ENCODE peak calls at places on chromosomes 13 and 19, in nine cellular contexts. One of them, this sample, is unnamed.

GRCh38 chr13:75656590-75656989 is 20.5 kb downstream of the LMO7 start:
- DNase-seq in SK-N-SH: no peak
- DNase-seq in GM23248: peak
- DNase-seq in PC-3: no peak
- DNase-seq in GM23338: no peak
- DNase-seq in HCT116: no peak
- DNase-seq in OCI-LY7: no peak
- DNase-seq in hepatocyte: no peak
- DNase-seq in neural progenitor cell: no peak
- DNase-seq in this sample: no peak

GRCh38 chr13:51425410-51426042 is 27.3 kb downstream of the INTS6 start:
- DNase-seq in hepatocyte: peak
- DNase-seq in GM23248: peak
- DNase-seq in HCT116: no peak
- DNase-seq in neural progenitor cell: no peak
- DNase-seq in OCI-LY7: no peak
- DNase-seq in GM23338: peak
- DNase-seq in PC-3: no peak
- DNase-seq in SK-N-SH: no peak
- DNase-seq in this sample: no peak

GRCh38 chr13:97005631-97006262 is 11.5 kb upstream of the OXGR1 start:
- DNase-seq in neural progenitor cell: no peak
- DNase-seq in PC-3: peak
- DNase-seq in HCT116: no peak
- DNase-seq in GM23338: no peak
- DNase-seq in SK-N-SH: no peak
- DNase-seq in GM23248: peak
- DNase-seq in hepatocyte: peak
- DNase-seq in OCI-LY7: no peak
- DNase-seq in this sample: no peak

GRCh38 chr19:35223084-35223790 is 5.3 kb downstream of the FAM187B start:
- DNase-seq in hepatocyte: no peak
- DNase-seq in OCI-LY7: no peak
- DNase-seq in neural progenitor cell: no peak
- DNase-seq in GM23248: no peak
- DNase-seq in HCT116: no peak
- DNase-seq in GM23338: no peak
- DNase-seq in SK-N-SH: no peak
- DNase-seq in PC-3: no peak
- DNase-seq in this sample: no peak

GRCh38 chr19:16161848-16162247 is 11.5 kb downstream of the CIB3 start:
- DNase-seq in OCI-LY7: no peak
- DNase-seq in HCT116: peak
- DNase-seq in PC-3: peak
- DNase-seq in neural progenitor cell: no peak
- DNase-seq in SK-N-SH: no peak
- DNase-seq in hepatocyte: no peak
- DNase-seq in GM23248: peak
- DNase-seq in GM23338: no peak
- DNase-seq in this sample: no peak

GRCh38 chr13:20671789-20672188 is 31.7 kb upstream of the IL17D start:
- DNase-seq in GM23248: no peak
- DNase-seq in hepatocyte: no peak
- DNase-seq in HCT116: no peak
- DNase-seq in SK-N-SH: no peak
- DNase-seq in OCI-LY7: no peak
- DNase-seq in neural progenitor cell: no peak
- DNase-seq in PC-3: no peak
- DNase-seq in GM23338: no peak
- DNase-seq in this sample: no peak

GRCh38 chr19:1273263-1274041 is 1.9 kb upstream of the FAM174C start:
- DNase-seq in SK-N-SH: no peak
- DNase-seq in GM23248: peak
- DNase-seq in neural progenitor cell: no peak
- DNase-seq in HCT116: no peak
- DNase-seq in GM23338: no peak
- DNase-seq in hepatocyte: no peak
- DNase-seq in OCI-LY7: no peak
- DNase-seq in PC-3: no peak
- DNase-seq in this sample: no peak

GRCh38 chr13:29713841-29714240 is 118.4 kb upstream of the SLC7A1 start:
- DNase-seq in OCI-LY7: peak
- DNase-seq in hepatocyte: no peak
- DNase-seq in HCT116: peak
- DNase-seq in PC-3: peak
- DNase-seq in GM23338: peak
- DNase-seq in GM23248: peak
- DNase-seq in SK-N-SH: peak
- DNase-seq in neural progenitor cell: no peak
- DNase-seq in this sample: no peak

GRCh38 chr19:46716013-46716671 is 772 bp downstream of the PRKD2 start:
- DNase-seq in neural progenitor cell: peak
- DNase-seq in SK-N-SH: peak
- DNase-seq in hepatocyte: peak
- DNase-seq in GM23248: peak
- DNase-seq in HCT116: no peak
- DNase-seq in PC-3: no peak
- DNase-seq in GM23338: peak
- DNase-seq in OCI-LY7: peak
- DNase-seq in this sample: no peak

GRCh38 chr19:31262673-31263308 is 86.4 kb downstream of the TSHZ3 start:
- DNase-seq in HCT116: no peak
- DNase-seq in SK-N-SH: peak
- DNase-seq in neural progenitor cell: no peak
- DNase-seq in GM23248: no peak
- DNase-seq in OCI-LY7: no peak
- DNase-seq in GM23338: no peak
- DNase-seq in hepatocyte: no peak
- DNase-seq in PC-3: no peak
- DNase-seq in this sample: no peak

GRCh38 chr19:55611983-55612645 is 6.7 kb downstream of the ZNF865 start:
- DNase-seq in HCT116: no peak
- DNase-seq in SK-N-SH: no peak
- DNase-seq in GM23338: no peak
- DNase-seq in hepatocyte: no peak
- DNase-seq in PC-3: no peak
- DNase-seq in GM23248: no peak
- DNase-seq in OCI-LY7: no peak
- DNase-seq in neural progenitor cell: no peak
- DNase-seq in this sample: no peak

GRCh38 chr13:112202266-112202665 is 135.3 kb downstream of the SOX1 start:
- DNase-seq in GM23338: no peak
- DNase-seq in neural progenitor cell: no peak
- DNase-seq in HCT116: no peak
- DNase-seq in OCI-LY7: no peak
- DNase-seq in PC-3: no peak
- DNase-seq in GM23248: no peak
- DNase-seq in hepatocyte: no peak
- DNase-seq in SK-N-SH: no peak
- DNase-seq in this sample: no peak

GRCh38 chr13:77537302-77537919 is 1.9 kb downstream of the SCEL start:
- DNase-seq in GM23338: no peak
- DNase-seq in GM23248: no peak
- DNase-seq in SK-N-SH: no peak
- DNase-seq in hepatocyte: no peak
- DNase-seq in PC-3: peak
- DNase-seq in neural progenitor cell: no peak
- DNase-seq in HCT116: no peak
- DNase-seq in OCI-LY7: no peak
- DNase-seq in this sample: no peak

GRCh38 chr19:49896863-49897621 is at the start of gene IL4I1:
- DNase-seq in SK-N-SH: no peak
- DNase-seq in HCT116: no peak
- DNase-seq in OCI-LY7: peak
- DNase-seq in neural progenitor cell: no peak
- DNase-seq in PC-3: no peak
- DNase-seq in hepatocyte: no peak
- DNase-seq in GM23338: no peak
- DNase-seq in GM23248: peak
- DNase-seq in this sample: peak

GRCh38 chr19:49895566-49896297 is 955 bp downstream of the IL4I1 start:
- DNase-seq in HCT116: no peak
- DNase-seq in neural progenitor cell: no peak
- DNase-seq in GM23338: no peak
- DNase-seq in GM23248: no peak
- DNase-seq in OCI-LY7: no peak
- DNase-seq in PC-3: no peak
- DNase-seq in hepatocyte: no peak
- DNase-seq in SK-N-SH: no peak
- DNase-seq in this sample: no peak

GRCh38 chr19:49894011-49894664 is 2.5 kb downstream of the IL4I1 start:
- DNase-seq in GM23248: no peak
- DNase-seq in GM23338: no peak
- DNase-seq in PC-3: no peak
- DNase-seq in neural progenitor cell: no peak
- DNase-seq in SK-N-SH: no peak
- DNase-seq in hepatocyte: no peak
- DNase-seq in OCI-LY7: no peak
- DNase-seq in HCT116: no peak
- DNase-seq in this sample: no peak

GRCh38 chr19:49893135-49893534 is 3.6 kb downstream of the IL4I1 start:
- DNase-seq in SK-N-SH: no peak
- DNase-seq in OCI-LY7: no peak
- DNase-seq in HCT116: no peak
- DNase-seq in GM23338: no peak
- DNase-seq in GM23248: no peak
- DNase-seq in neural progenitor cell: no peak
- DNase-seq in hepatocyte: no peak
- DNase-seq in PC-3: no peak
- DNase-seq in this sample: no peak

DNA sequence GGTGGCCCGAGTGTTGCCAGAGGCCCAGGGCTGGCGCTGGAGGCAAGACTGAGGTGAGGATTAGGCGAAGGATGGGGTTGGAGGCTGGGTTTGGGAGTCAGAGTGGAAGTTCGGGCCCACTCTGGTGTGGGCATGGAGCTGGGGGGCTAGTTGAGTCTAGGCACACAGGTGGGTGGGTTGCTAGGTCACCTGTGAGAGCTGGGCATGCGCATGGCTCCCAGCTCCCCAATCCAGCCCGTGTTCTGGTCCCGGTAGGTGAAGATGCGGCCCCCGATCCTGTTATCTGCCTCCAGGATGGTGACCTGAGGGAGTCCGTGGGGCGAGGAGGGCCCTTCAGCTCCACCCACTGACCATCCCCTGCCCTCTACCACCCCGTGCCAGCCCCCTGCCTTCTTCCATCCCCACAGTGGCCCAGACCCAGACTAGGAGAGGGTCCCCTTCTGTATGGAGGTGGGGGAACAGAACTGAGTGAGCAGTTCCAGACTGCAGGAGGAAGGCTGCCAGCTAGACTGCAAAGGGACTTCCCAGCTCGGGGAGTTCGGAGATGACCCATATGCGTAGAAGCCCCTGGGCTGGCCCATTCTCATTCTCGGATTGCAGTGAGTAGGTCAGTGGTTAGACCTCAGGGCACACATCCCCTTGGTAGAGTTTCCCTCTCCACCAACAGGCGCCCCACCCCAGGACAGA is 1.7 kb downstream of the IL4I1 start:
- DNase-seq in HCT116: no peak
- DNase-seq in GM23248: no peak
- DNase-seq in SK-N-SH: no peak
- DNase-seq in OCI-LY7: no peak
- DNase-seq in hepatocyte: no peak
- DNase-seq in GM23338: no peak
- DNase-seq in PC-3: no peak
- DNase-seq in neural progenitor cell: no peak
- DNase-seq in this sample: no peak
- TF ChIP-seq EZH2phosphoT487 in HCT116: no peak
- TF ChIP-seq EZH2phosphoT487 in GM23248: no peak
- TF ChIP-seq EZH2phosphoT487 in SK-N-SH: no peak
- TF ChIP-seq EZH2phosphoT487 in OCI-LY7: no peak
- TF ChIP-seq EZH2phosphoT487 in hepatocyte: no peak
- TF ChIP-seq EZH2phosphoT487 in GM23338: no peak
- TF ChIP-seq EZH2phosphoT487 in PC-3: no peak
- TF ChIP-seq EZH2phosphoT487 in neural progenitor cell: no peak
- TF ChIP-seq EZH2phosphoT487 in this sample: no peak

GRCh38 chr19:54521860-54522513 is 19.4 kb downstream of the LAIR2 start:
- DNase-seq in neural progenitor cell: no peak
- DNase-seq in OCI-LY7: no peak
- DNase-seq in SK-N-SH: no peak
- DNase-seq in hepatocyte: no peak
- DNase-seq in PC-3: no peak
- DNase-seq in GM23338: no peak
- DNase-seq in GM23248: no peak
- DNase-seq in HCT116: no peak
- DNase-seq in this sample: no peak
- H3K4me3 ChIP-seq in neural progenitor cell: no peak
- H3K4me3 ChIP-seq in OCI-LY7: no peak
- H3K4me3 ChIP-seq in SK-N-SH: no peak
- H3K4me3 ChIP-seq in hepatocyte: no peak
- H3K4me3 ChIP-seq in PC-3: no peak
- H3K4me3 ChIP-seq in GM23338: no peak
- H3K4me3 ChIP-seq in GM23248: no peak
- H3K4me3 ChIP-seq in HCT116: no peak
- H3K4me3 ChIP-seq in this sample: no peak

GRCh38 chr19:5017235-5017634 is 48.3 kb downstream of the KDM4B start:
- DNase-seq in GM23248: peak
- DNase-seq in PC-3: no peak
- DNase-seq in GM23338: no peak
- DNase-seq in SK-N-SH: no peak
- DNase-seq in HCT116: no peak
- DNase-seq in neural progenitor cell: no peak
- DNase-seq in hepatocyte: no peak
- DNase-seq in OCI-LY7: no peak
- DNase-seq in this sample: no peak
- TF ChIP-seq EZH2phosphoT487 in GM23248: no peak
- TF ChIP-seq EZH2phosphoT487 in PC-3: no peak
- TF ChIP-seq EZH2phosphoT487 in GM23338: no peak
- TF ChIP-seq EZH2phosphoT487 in SK-N-SH: no peak
- TF ChIP-seq EZH2phosphoT487 in HCT116: no peak
- TF ChIP-seq EZH2phosphoT487 in neural progenitor cell: no peak
- TF ChIP-seq EZH2phosphoT487 in hepatocyte: no peak
- TF ChIP-seq EZH2phosphoT487 in OCI-LY7: no peak
- TF ChIP-seq EZH2phosphoT487 in this sample: no peak

GRCh38 chr19:13007292-13008045 is 12.2 kb downstream of the NFIX start:
- DNase-seq in hepatocyte: no peak
- DNase-seq in GM23338: no peak
- DNase-seq in neural progenitor cell: no peak
- DNase-seq in OCI-LY7: no peak
- DNase-seq in PC-3: no peak
- DNase-seq in SK-N-SH: peak
- DNase-seq in HCT116: no peak
- DNase-seq in GM23248: peak
- DNase-seq in this sample: no peak

GRCh38 chr19:13010992-13011652 is 15.8 kb downstream of the NFIX start:
- DNase-seq in SK-N-SH: no peak
- DNase-seq in neural progenitor cell: no peak
- DNase-seq in GM23248: peak
- DNase-seq in hepatocyte: no peak
- DNase-seq in OCI-LY7: no peak
- DNase-seq in GM23338: no peak
- DNase-seq in HCT116: no peak
- DNase-seq in PC-3: no peak
- DNase-seq in this sample: no peak

GRCh38 chr19:13006431-13007281 is 11.4 kb downstream of the NFIX start:
- DNase-seq in HCT116: no peak
- DNase-seq in GM23338: no peak
- DNase-seq in hepatocyte: no peak
- DNase-seq in SK-N-SH: peak
- DNase-seq in GM23248: peak
- DNase-seq in neural progenitor cell: no peak
- DNase-seq in PC-3: no peak
- DNase-seq in OCI-LY7: no peak
- DNase-seq in this sample: no peak

GRCh38 chr19:13010038-13010991 is 15.0 kb downstream of the NFIX start:
- DNase-seq in HCT116: no peak
- DNase-seq in PC-3: no peak
- DNase-seq in neural progenitor cell: no peak
- DNase-seq in SK-N-SH: no peak
- DNase-seq in hepatocyte: no peak
- DNase-seq in GM23338: peak
- DNase-seq in OCI-LY7: no peak
- DNase-seq in GM23248: peak
- DNase-seq in this sample: no peak

GRCh38 chr19:13008926-13009787 is 13.9 kb downstream of the NFIX start:
- DNase-seq in OCI-LY7: no peak
- DNase-seq in GM23248: peak
- DNase-seq in PC-3: peak
- DNase-seq in hepatocyte: no peak
- DNase-seq in HCT116: no peak
- DNase-seq in GM23338: peak
- DNase-seq in SK-N-SH: peak
- DNase-seq in neural progenitor cell: no peak
- DNase-seq in this sample: no peak
- H3K4me3 ChIP-seq in OCI-LY7: no peak
- H3K4me3 ChIP-seq in GM23248: no peak
- H3K4me3 ChIP-seq in PC-3: no peak
- H3K4me3 ChIP-seq in hepatocyte: no peak
- H3K4me3 ChIP-seq in HCT116: no peak
- H3K4me3 ChIP-seq in GM23338: no peak
- H3K4me3 ChIP-seq in SK-N-SH: no peak
- H3K4me3 ChIP-seq in neural progenitor cell: no peak
- H3K4me3 ChIP-seq in this sample: no peak

This sample was measured in MM.1S.